ENCODE peak calls at places on chromosomes 11 and 22, in ten cellular contexts. One of them, this sample, is unnamed.

GRCh38 chr11:126991596-126991995 is 9.0 kb downstream of the KIRREL3 start:
- DNase-seq in NCI-H524: no peak
- DNase-seq in activated T-cell treated with anti-CD3 and anti-CD28 coated beads for 48 hours: no peak
- DNase-seq in MM.1S: no peak
- DNase-seq in activated CD4-positive, CD25-positive, alpha-beta regulatory T cell: no peak
- DNase-seq in amniotic epithelial cell: peak; percentile 6
- DNase-seq in stimulated activated CD4-positive, alpha-beta T cell treated with anti-CD3 and anti-CD28 coated beads, Interleukin-12 subunit alpha, Interleukin-12 subunit beta, amount 100 ng/mL, for 4 hours: no peak
- DNase-seq in EL: peak; percentile 81
- DNase-seq in lower leg skin: no peak
- DNase-seq in AG08396: no peak
- DNase-seq in this sample: no peak

GRCh38 chr11:17263803-17264202 is 12.7 kb upstream of the NUCB2 start:
- DNase-seq in NCI-H524: no peak
- DNase-seq in activated T-cell treated with anti-CD3 and anti-CD28 coated beads for 48 hours: no peak
- DNase-seq in MM.1S: no peak
- DNase-seq in activated CD4-positive, CD25-positive, alpha-beta regulatory T cell: no peak
- DNase-seq in amniotic epithelial cell: peak; percentile 62
- DNase-seq in stimulated activated CD4-positive, alpha-beta T cell treated with anti-CD3 and anti-CD28 coated beads, Interleukin-12 subunit alpha, Interleukin-12 subunit beta, amount 100 ng/mL, for 4 hours: no peak
- DNase-seq in EL: peak; percentile 59
- DNase-seq in lower leg skin: no peak
- DNase-seq in AG08396: peak; percentile 22
- DNase-seq in this sample: no peak

GRCh38 chr11:63838150-63838681 is 694 bp upstream of the MARK2 start:
- DNase-seq in NCI-H524: no peak
- DNase-seq in activated T-cell treated with anti-CD3 and anti-CD28 coated beads for 48 hours: no peak
- DNase-seq in MM.1S: no peak
- DNase-seq in activated CD4-positive, CD25-positive, alpha-beta regulatory T cell: no peak
- DNase-seq in amniotic epithelial cell: no peak
- DNase-seq in stimulated activated CD4-positive, alpha-beta T cell treated with anti-CD3 and anti-CD28 coated beads, Interleukin-12 subunit alpha, Interleukin-12 subunit beta, amount 100 ng/mL, for 4 hours: no peak
- DNase-seq in EL: no peak
- DNase-seq in lower leg skin: no peak
- DNase-seq in AG08396: no peak
- DNase-seq in this sample: no peak

GRCh38 chr11:47078751-47079524 is 97.7 kb downstream of the ARFGAP2 start:
- DNase-seq in NCI-H524: peak; percentile 7
- DNase-seq in activated T-cell treated with anti-CD3 and anti-CD28 coated beads for 48 hours: no peak
- DNase-seq in MM.1S: no peak
- DNase-seq in activated CD4-positive, CD25-positive, alpha-beta regulatory T cell: no peak
- DNase-seq in amniotic epithelial cell: peak; percentile 27
- DNase-seq in stimulated activated CD4-positive, alpha-beta T cell treated with anti-CD3 and anti-CD28 coated beads, Interleukin-12 subunit alpha, Interleukin-12 subunit beta, amount 100 ng/mL, for 4 hours: no peak
- DNase-seq in EL: peak; percentile 8
- DNase-seq in lower leg skin: no peak
- DNase-seq in AG08396: no peak
- DNase-seq in this sample: no peak

GRCh38 chr11:11584937-11585336 is 36.9 kb downstream of the GALNT18 start:
- DNase-seq in NCI-H524: no peak
- DNase-seq in activated T-cell treated with anti-CD3 and anti-CD28 coated beads for 48 hours: no peak
- DNase-seq in MM.1S: no peak
- DNase-seq in activated CD4-positive, CD25-positive, alpha-beta regulatory T cell: no peak
- DNase-seq in amniotic epithelial cell: peak; percentile 26
- DNase-seq in stimulated activated CD4-positive, alpha-beta T cell treated with anti-CD3 and anti-CD28 coated beads, Interleukin-12 subunit alpha, Interleukin-12 subunit beta, amount 100 ng/mL, for 4 hours: no peak
- DNase-seq in EL: no peak
- DNase-seq in lower leg skin: no peak
- DNase-seq in AG08396: no peak
- DNase-seq in this sample: no peak

GRCh38 chr11:23097906-23098305 is 237.6 kb upstream of the CCDC179 start:
- DNase-seq in NCI-H524: no peak
- DNase-seq in activated T-cell treated with anti-CD3 and anti-CD28 coated beads for 48 hours: no peak
- DNase-seq in MM.1S: no peak
- DNase-seq in activated CD4-positive, CD25-positive, alpha-beta regulatory T cell: no peak
- DNase-seq in amniotic epithelial cell: no peak
- DNase-seq in stimulated activated CD4-positive, alpha-beta T cell treated with anti-CD3 and anti-CD28 coated beads, Interleukin-12 subunit alpha, Interleukin-12 subunit beta, amount 100 ng/mL, for 4 hours: no peak
- DNase-seq in EL: no peak
- DNase-seq in lower leg skin: no peak
- DNase-seq in AG08396: no peak
- DNase-seq in this sample: no peak

GRCh38 chr11:61475433-61475832 is 33.1 kb upstream of the LRRC10B start:
- DNase-seq in NCI-H524: no peak
- DNase-seq in activated T-cell treated with anti-CD3 and anti-CD28 coated beads for 48 hours: no peak
- DNase-seq in MM.1S: no peak
- DNase-seq in activated CD4-positive, CD25-positive, alpha-beta regulatory T cell: no peak
- DNase-seq in amniotic epithelial cell: no peak
- DNase-seq in stimulated activated CD4-positive, alpha-beta T cell treated with anti-CD3 and anti-CD28 coated beads, Interleukin-12 subunit alpha, Interleukin-12 subunit beta, amount 100 ng/mL, for 4 hours: no peak
- DNase-seq in EL: no peak
- DNase-seq in lower leg skin: no peak
- DNase-seq in AG08396: no peak
- DNase-seq in this sample: no peak

GRCh38 chr11:30990625-30991348 is 378.8 kb downstream of the DCDC1 start:
- DNase-seq in NCI-H524: peak; percentile 2
- DNase-seq in activated T-cell treated with anti-CD3 and anti-CD28 coated beads for 48 hours: no peak
- DNase-seq in MM.1S: no peak
- DNase-seq in activated CD4-positive, CD25-positive, alpha-beta regulatory T cell: no peak
- DNase-seq in amniotic epithelial cell: no peak
- DNase-seq in stimulated activated CD4-positive, alpha-beta T cell treated with anti-CD3 and anti-CD28 coated beads, Interleukin-12 subunit alpha, Interleukin-12 subunit beta, amount 100 ng/mL, for 4 hours: no peak
- DNase-seq in EL: no peak
- DNase-seq in lower leg skin: no peak
- DNase-seq in AG08396: no peak
- DNase-seq in this sample: no peak

GRCh38 chr22:28009272-28009827 is 90.3 kb upstream of the PITPNB start:
- DNase-seq in NCI-H524: peak; percentile 75
- DNase-seq in activated T-cell treated with anti-CD3 and anti-CD28 coated beads for 48 hours: peak; percentile 71
- DNase-seq in MM.1S: peak; percentile 62
- DNase-seq in activated CD4-positive, CD25-positive, alpha-beta regulatory T cell: peak; percentile 57
- DNase-seq in amniotic epithelial cell: peak; percentile 79
- DNase-seq in stimulated activated CD4-positive, alpha-beta T cell treated with anti-CD3 and anti-CD28 coated beads, Interleukin-12 subunit alpha, Interleukin-12 subunit beta, amount 100 ng/mL, for 4 hours: peak; percentile 73
- DNase-seq in EL: peak; percentile 81
- DNase-seq in lower leg skin: peak; percentile 52
- DNase-seq in AG08396: peak; percentile 92
- DNase-seq in this sample: peak; percentile 21

GRCh38 chr22:43921361-43921760 is 2.2 kb upstream of the PNPLA3 start:
- DNase-seq in NCI-H524: no peak
- DNase-seq in activated T-cell treated with anti-CD3 and anti-CD28 coated beads for 48 hours: no peak
- DNase-seq in MM.1S: no peak
- DNase-seq in activated CD4-positive, CD25-positive, alpha-beta regulatory T cell: no peak
- DNase-seq in amniotic epithelial cell: peak; percentile 59
- DNase-seq in stimulated activated CD4-positive, alpha-beta T cell treated with anti-CD3 and anti-CD28 coated beads, Interleukin-12 subunit alpha, Interleukin-12 subunit beta, amount 100 ng/mL, for 4 hours: no peak
- DNase-seq in EL: peak; percentile 92
- DNase-seq in lower leg skin: no peak
- DNase-seq in AG08396: peak; percentile 79
- DNase-seq in this sample: no peak